ENCODE peak calls at places on chromosomes 12 and 14, in four cellular contexts. Q is CD4-positive, alpha-beta memory T cell; V is activated gamma-delta T cell treated with Interleukin-2 at 50 U/mL for 16 hours; U is M059J. E is an unnamed sample.

GRCh38 chr12:14167005-14167628 is 185.7 kb upstream of the GRIN2B start:
- DNase-seq in Q (peak; percentile 37), V (peak; percentile 32), U (peak; percentile 50), E (peak; percentile 7)

GRCh38 chr12:94208433-94208921 is 60.1 kb downstream of the PLXNC1 start:
- DNase-seq in Q (no peak), V (no peak), U (no peak), E (peak; percentile 65)

GRCh38 chr12:130665753-130666152 is 50.3 kb downstream of the RIMBP2 start:
- DNase-seq in Q (no peak), V (no peak), U (no peak), E (no peak)

GRCh38 chr12:63103489-63104131 is 47.4 kb downstream of the AVPR1A start:
- DNase-seq in Q (peak; percentile 6), V (no peak), U (peak; percentile 8), E (no peak)

GRCh38 chr12:94074970-94075695 is 73.2 kb upstream of the PLXNC1 start:
- DNase-seq in Q (no peak), V (no peak), U (peak; percentile 82), E (no peak)

GRCh38 chr12:107884769-107885694 is 110.5 kb downstream of the ASCL4 start:
- DNase-seq in Q (peak; percentile 21), V (peak; percentile 7), U (peak; percentile 41), E (peak; percentile 15)

GRCh38 chr12:7751394-7751793 is 4.2 kb upstream of the CLEC4C start:
- DNase-seq in Q (no peak), V (no peak), U (no peak), E (no peak)

GRCh38 chr12:13071305-13072280 is 27.4 kb downstream of the FAM234B start:
- DNase-seq in Q (no peak), V (no peak), U (no peak), E (no peak)

GRCh38 chr12:28457785-28458184 is 267.5 kb downstream of the CCDC91 start:
- DNase-seq in Q (no peak), V (no peak), U (peak; percentile 7), E (no peak)

GRCh38 chr12:53098354-53098981 is 1.0 kb downstream of the IGFBP6 start:
- DNase-seq in Q (no peak), V (no peak), U (peak; percentile 82), E (no peak)

GRCh38 chr12:76346798-76347420 is 1.3 kb downstream of the BBS10 start:
- DNase-seq in Q (no peak), V (no peak), U (peak; percentile 73), E (peak; percentile 19)

GRCh38 chr12:89073027-89073398 is 279.3 kb downstream of the DUSP6 start:
- DNase-seq in Q (no peak), V (no peak), U (peak; percentile 68), E (no peak)

GRCh38 chr12:51187370-51187987 is 14.5 kb upstream of the TFCP2 start:
- DNase-seq in Q (no peak), V (no peak), U (no peak), E (no peak)

GRCh38 chr14:99280041-99280731 is 8.2 kb upstream of the BCL11B start:
- DNase-seq in Q (no peak), V (no peak), U (no peak), E (no peak)

GRCh38 chr12:44500423-44500822 is 375.7 kb downstream of the NELL2 start:
- DNase-seq in Q (no peak), V (no peak), U (no peak), E (no peak)